ENCODE peak calls at places on chromosomes 16 and 17, in six cellular contexts. R is CD8-positive, alpha-beta T cell; C is spleen; A is endothelial cell of umbilical vein; S is tibial artery; Z is stomach. P is an unnamed sample. For H3K4me1 and H3K9me3, the result is how much of the 10 kb centered on the place peaks cover.

GRCh38 chr16:86355538-86355937 is 154.8 kb upstream of the FOXF1 start:
- DNase-seq in R (no peak), C (no peak), A (no peak), S (no peak), Z (no peak), P (no peak)

GRCh38 chr17:68709995-68710780 is 109.0 kb upstream of the FAM20A start:
- DNase-seq in R (no peak), C (no peak), A (no peak), S (no peak), Z (no peak), P (no peak)

GRCh38 chr17:45231481-45232116 is 9.9 kb downstream of the FMNL1 start:
- DNase-seq in R (peak), C (peak), A (no peak), S (no peak), Z (peak), P (no peak)

GRCh38 chr16:78639775-78640174 is 540.3 kb downstream of the WWOX start:
- DNase-seq in R (no peak), C (no peak), A (no peak), S (no peak), Z (no peak), P (no peak)

GRCh38 chr17:8341456-8341855 is 1.8 kb downstream of the ODF4 start:
- DNase-seq in R (no peak), C (no peak), A (no peak), S (no peak), Z (no peak), P (no peak)

GRCh38 chr16:85384831-85385462 is 228.2 kb upstream of the GSE1 start:
- DNase-seq in R (no peak), C (peak), A (no peak), S (no peak), Z (peak), P (peak)

GRCh38 chr17:47844814-47845453 is 3.9 kb upstream of the SCRN2 start:
- DNase-seq in R (no peak), C (no peak), A (no peak), S (no peak), Z (no peak), P (no peak)

GRCh38 chr16:4064950-4065352 is 51.3 kb downstream of the ADCY9 start:
- DNase-seq in R (peak), C (no peak), A (no peak), S (no peak), Z (no peak), P (no peak)

GRCh38 chr17:77177002-77177401 is 36.2 kb downstream of the SEC14L1 start:
- DNase-seq in R (no peak), C (no peak), A (no peak), S (no peak), Z (no peak), P (no peak)

GRCh38 chr17:80889897-80890550 is 101.6 kb upstream of the CHMP6 start:
- DNase-seq in R (peak), C (peak), A (no peak), S (no peak), Z (no peak), P (no peak)

GRCh38 chr16:85206472-85207356 is 94.4 kb upstream of the CIBAR2 start:
- DNase-seq in R (no peak), C (peak), A (peak), S (peak), Z (peak), P (peak)

GRCh38 chr17:17750881-17751280 is 69.6 kb downstream of the RAI1 start:
- DNase-seq in R (peak), C (peak), A (no peak), S (no peak), Z (no peak), P (no peak)

DNA sequence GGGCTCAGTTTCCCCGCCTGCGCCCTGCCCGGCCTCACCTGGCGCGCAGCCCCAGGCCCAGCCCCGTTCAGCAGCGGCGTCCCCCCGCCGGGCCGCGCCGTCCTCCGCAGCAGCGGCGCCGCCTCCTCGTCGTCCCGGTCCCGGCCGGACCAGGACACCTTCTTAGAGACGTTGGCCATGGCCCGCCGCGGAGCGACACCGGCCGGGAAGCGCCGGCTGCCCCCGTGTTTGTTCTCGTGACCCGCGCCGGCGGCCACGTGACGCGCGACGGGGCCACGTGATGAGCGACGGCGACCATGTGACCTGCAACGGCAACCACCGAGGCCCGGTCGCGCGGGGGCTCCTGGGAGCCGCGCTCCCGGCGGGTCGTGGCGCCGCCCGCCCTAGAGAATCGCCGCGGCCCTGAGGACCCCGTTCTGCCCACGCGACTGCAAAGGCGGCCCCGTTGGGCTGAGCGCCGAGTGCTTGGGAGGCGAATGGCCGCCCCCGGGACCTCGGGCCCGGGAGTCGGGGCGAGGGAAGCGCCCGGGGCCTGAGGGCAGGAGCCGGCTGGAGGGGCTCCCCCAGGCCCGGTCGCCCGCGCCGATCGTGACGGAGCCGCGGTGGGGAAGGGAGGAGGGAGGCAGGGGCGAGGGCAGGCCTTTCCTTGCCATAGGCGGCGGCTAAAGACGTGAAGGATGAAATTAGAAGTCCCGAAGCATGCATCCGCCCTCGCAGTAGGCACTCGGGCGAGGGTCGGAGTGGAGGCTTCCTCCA is at the start of gene CLCN7:
- DNase-seq in R (peak), C (peak), A (peak), S (peak), Z (peak), P (peak)
- TF ChIP-seq CTCF in R (no peak), C (peak), A (no peak), S (no peak), Z (no peak), P (no peak)

DNA sequence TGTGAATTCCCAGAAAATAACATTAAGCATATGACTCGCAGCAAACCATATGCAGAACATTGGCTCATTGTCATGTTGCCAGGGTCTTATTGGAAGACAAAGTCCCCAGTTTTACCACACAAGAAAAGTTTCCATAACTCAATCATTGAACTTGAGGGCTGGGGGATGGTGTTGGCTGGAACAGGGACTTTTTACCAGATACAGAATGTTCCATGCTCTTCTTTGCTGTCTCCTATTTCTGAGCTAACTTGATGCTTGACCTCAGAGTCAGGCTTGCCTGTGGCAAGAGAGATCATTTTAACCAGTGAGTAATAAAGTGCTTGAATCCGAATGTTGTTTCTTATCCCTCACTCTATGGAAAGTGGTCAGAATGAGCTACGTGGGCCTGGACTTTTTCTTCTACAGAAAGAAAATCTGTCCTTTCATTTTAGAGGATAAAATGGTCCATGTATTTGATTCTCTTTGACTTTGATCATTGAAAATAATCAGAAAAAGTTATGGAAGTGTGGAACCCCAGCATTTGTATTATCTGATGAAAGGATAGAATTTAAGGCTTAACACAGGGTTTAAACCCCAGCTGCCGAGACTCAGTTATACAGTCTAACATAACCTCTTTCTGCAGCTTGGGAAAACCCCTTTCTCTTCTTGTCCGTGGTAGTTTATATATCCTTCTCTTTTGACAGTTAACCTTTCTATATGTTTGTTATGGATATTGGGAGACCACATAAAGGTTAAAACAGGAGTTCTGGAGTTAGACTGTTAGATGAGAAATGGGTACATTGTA is 67.0 kb downstream of the TUBD1 start:
- DNase-seq in R (no peak), C (no peak), A (peak), S (peak), Z (no peak), P (no peak)
- H3K4me1 ChIP-seq in R (under half), C (half or more), A (under half), S (half or more), Z (under half), P (under half)

DNA sequence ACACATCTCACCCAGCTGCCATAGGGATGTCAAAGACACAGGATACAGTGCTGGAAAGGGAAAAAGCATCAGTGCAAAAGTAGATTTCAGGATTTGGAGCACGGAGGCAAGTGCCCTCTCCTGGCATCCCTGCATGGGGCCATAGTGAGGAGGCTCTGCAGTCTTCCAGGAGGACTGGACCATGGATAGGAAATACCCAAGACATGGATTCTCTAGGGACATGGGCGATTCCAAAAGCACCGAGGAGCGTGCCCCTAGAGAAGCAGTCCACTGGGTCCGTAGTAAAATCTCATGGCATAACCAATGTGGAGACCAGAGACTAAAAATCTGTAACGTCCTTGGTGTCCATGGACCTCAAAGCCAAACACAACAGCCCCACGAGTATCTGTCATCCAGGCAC is 818.2 kb downstream of the KCNJ18 start:
- DNase-seq in R (no peak), C (no peak), A (no peak), S (no peak), Z (no peak), P (no peak)
- H3K9me3 ChIP-seq in R (under half), C (under half), A (under half), S (under half), Z (half or more), P (under half)

GRCh38 chr17:15171433-15172047 is 93.6 kb downstream of the PMP22 start:
- DNase-seq in R (no peak), C (peak), A (peak), S (peak), Z (peak), P (peak)
- TF ChIP-seq CTCF in R (peak), C (peak), A (peak), S (peak), Z (peak), P (peak)

GRCh38 chr16:14193316-14193871 is 122.3 kb downstream of the MRTFB start:
- DNase-seq in R (no peak), C (no peak), A (no peak), S (no peak), Z (peak), P (no peak)
- H3K4me1 ChIP-seq in R (under half), C (under half), A (under half), S (under half), Z (under half), P (under half)

GRCh38 chr17:50015146-50015545 is 20.1 kb upstream of the DLX3 start:
- DNase-seq in R (no peak), C (no peak), A (no peak), S (no peak), Z (no peak), P (no peak)
- H3K9me3 ChIP-seq in R (under half), C (under half), A (under half), S (under half), Z (under half), P (under half)

P was measured in heart left ventricle.